ENCODE peak calls at places on chromosomes 7 and 10, in four cellular contexts. L, J, B and K are unnamed samples.

GRCh38 chr10:22648547-22648961 is 65.8 kb downstream of the PIP4K2A start:
- DNase-seq in B (no peak), J (no peak), L (no peak), K (no peak)

GRCh38 chr7:101164071-101164840 is 1.1 kb downstream of the VGF start:
- DNase-seq in L (peak), J (no peak), B (no peak), K (no peak)

GRCh38 chr7:43905209-43905946 is 1.0 kb downstream of the URGCP start:
- DNase-seq in B (no peak), L (no peak), J (no peak), K (no peak)

GRCh38 chr10:21732067-21732772 is 198.2 kb downstream of the MLLT10 start:
- DNase-seq in J (peak), L (peak), B (peak), K (no peak)

GRCh38 chr7:137898839-137899681 is 52.3 kb upstream of the DGKI start:
- DNase-seq in B (peak), J (peak), L (peak), K (peak)

GRCh38 chr7:7944619-7945282 is 23.8 kb upstream of the GLCCI1 start:
- DNase-seq in J (no peak), L (no peak), B (no peak), K (no peak)

GRCh38 chr10:48439581-48440041 is 133.1 kb downstream of the MAPK8 start:
- DNase-seq in B (no peak), L (peak), J (peak), K (no peak)

GRCh38 chr10:116774728-116775151 is 32.4 kb upstream of the HSPA12A start:
- DNase-seq in L (no peak), B (no peak), J (no peak), K (no peak)

GRCh38 chr7:74290590-74290950 is 1.4 kb downstream of the CLIP2 start:
- DNase-seq in L (no peak), J (no peak), B (no peak), K (no peak)

GRCh38 chr7:101547022-101547915 is 81.8 kb downstream of the MYL10 start:
- DNase-seq in B (no peak), J (no peak), L (peak), K (no peak)

GRCh38 chr7:157873664-157874063 is 536.9 kb downstream of the DNAJB6 start:
- DNase-seq in L (no peak), B (no peak), J (no peak), K (no peak)

GRCh38 chr7:80449841-80450240 is 62.0 kb downstream of the GNAT3 start:
- DNase-seq in B (no peak), L (no peak), J (no peak), K (no peak)

GRCh38 chr7:81231203-81231922 is 312.5 kb upstream of the SEMA3C start:
- DNase-seq in L (no peak), J (no peak), B (no peak), K (no peak)

GRCh38 chr7:15925608-15926007 is 239.1 kb upstream of the MEOX2 start:
- DNase-seq in L (no peak), J (no peak), B (no peak), K (no peak)

GRCh38 chr7:153943428-153944370 is 108.5 kb upstream of the DPP6 start:
- DNase-seq in J (no peak), B (no peak), L (no peak), K (no peak)

GRCh38 chr10:103637855-103638561 is 144.5 kb downstream of the NEURL1 start:
- DNase-seq in J (no peak), B (peak), L (peak), K (peak)

GRCh38 chr7:98733036-98733435 is 116.0 kb downstream of the NPTX2 start:
- DNase-seq in J (peak), B (no peak), L (no peak), K (no peak)

GRCh38 chr10:96367470-96367869 is 8.7 kb upstream of the OPALIN start:
- DNase-seq in J (no peak), L (no peak), B (no peak), K (no peak)

GRCh38 chr7:65295409-65295808 is 78.2 kb upstream of the ZNF92 start:
- DNase-seq in J (no peak), B (no peak), L (no peak), K (no peak)
- H3K4me3 ChIP-seq in J (no peak), B (no peak), L (no peak), K (no peak)

GRCh38 chr10:5900247-5900646 is 10.2 kb downstream of the FBH1 start:
- DNase-seq in B (no peak), L (peak), J (no peak), K (no peak)
- TF ChIP-seq CTCF in B (no peak), L (no peak), J (no peak), K (no peak)

GRCh38 chr7:29371472-29371871 is 176.9 kb downstream of the CHN2 start:
- DNase-seq in B (no peak), L (no peak), J (no peak), K (no peak)
- H3K27ac ChIP-seq in B (no peak), L (no peak), J (no peak), K (no peak)

GRCh38 chr7:69739906-69740545 is 141.8 kb downstream of the AUTS2 start:
- DNase-seq in B (peak), L (no peak), J (no peak), K (no peak)
- H3K4me3 ChIP-seq in B (no peak), L (no peak), J (no peak), K (no peak)

DNA sequence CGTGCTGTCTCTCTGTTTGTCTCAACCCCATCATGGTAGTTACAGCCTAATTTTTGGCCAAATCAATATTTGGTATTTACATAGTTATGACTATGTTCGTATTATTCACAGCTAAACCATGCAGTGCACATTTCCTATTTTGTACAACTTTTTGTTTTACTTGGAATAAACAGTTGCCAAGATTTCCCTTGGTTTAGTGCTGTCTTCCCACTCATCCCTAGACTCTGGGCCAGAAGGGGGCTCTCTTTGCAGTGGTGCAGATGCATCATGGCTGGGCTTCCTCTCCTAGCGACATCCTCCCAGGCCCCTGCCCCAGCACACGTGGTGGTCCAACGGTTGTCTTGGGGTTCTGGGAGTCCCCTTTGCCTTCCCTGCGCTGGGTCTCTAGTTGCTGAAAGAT is 151.6 kb downstream of the PTPN20 start:
- DNase-seq in B (no peak), L (no peak), J (no peak), K (no peak)
- TF ChIP-seq CTCF in B (no peak), L (no peak), J (no peak), K (no peak)

GRCh38 chr10:71589617-71590551 is 129.7 kb downstream of the C10orf105 start:
- DNase-seq in L (no peak), J (peak), B (no peak), K (no peak)
- H3K27ac ChIP-seq in L (no peak), J (no peak), B (no peak), K (no peak)